ENCODE peak calls at places on chromosome 12, in four cellular contexts. G, R, A and U are unnamed samples.

GRCh38 chr12:3119192-3119744 is 42.1 kb downstream of the TSPAN9 start:
- DNase-seq in G (no peak), R (no peak), A (no peak), U (no peak)

GRCh38 chr12:108316153-108316892 is 22.8 kb downstream of the CMKLR1 start:
- DNase-seq in G (no peak), R (no peak), A (no peak), U (no peak)

GRCh38 chr12:26298785-26299621 is 103.6 kb downstream of the SSPN start:
- DNase-seq in G (peak), R (peak), A (peak), U (no peak)

GRCh38 chr12:95762123-95762785 is 28.3 kb downstream of the NTN4 start:
- DNase-seq in G (no peak), R (no peak), A (no peak), U (no peak)

GRCh38 chr12:100574262-100575074 is 984 bp downstream of the GAS2L3 start:
- DNase-seq in G (no peak), R (peak), A (no peak), U (no peak)

GRCh38 chr12:13273097-13273496 is 76.6 kb downstream of the EMP1 start:
- DNase-seq in G (no peak), R (no peak), A (no peak), U (no peak)

GRCh38 chr12:102385343-102385742 is 95.0 kb downstream of the IGF1 start:
- DNase-seq in G (no peak), R (no peak), A (no peak), U (no peak)

GRCh38 chr12:98503343-98503592 is 12.1 kb upstream of the TMPO start:
- DNase-seq in G (peak), R (peak), A (peak), U (peak)

GRCh38 chr12:113889076-113889475 is 77.0 kb downstream of the RBM19 start:
- DNase-seq in G (no peak), R (no peak), A (no peak), U (no peak)